ENCODE peak calls at places on chromosomes 6 and 20, in ten cellular contexts. T is WTC11; Q is activated T-helper 1 cell treated with anti-CD3 and anti-CD28 coated beads, Interleukin-12 subunit alpha, Interleukin-12 subunit beta, Interleukin-2, Interleukin-4 antibody, amounts not matched to agents 30 ng/mL and 10 ng/mL and 1 ng/mL, durations not matched to agents 14 hours and 24 hours and 36 hours; G is hepatocyte; W is heart right ventricle; N is T-helper 9 cell; S is A172; X is left kidney; I is NCI-H2171 treated with DMSO at 0.1 percent for 48 hours; K is mesendoderm. H is an unnamed sample.

GRCh38 chr6:53159558-53159957 is 10.9 kb upstream of the GCM1 start:
- DNase-seq in T (no peak), Q (no peak), G (no peak), W (no peak), N (no peak), S (peak), X (no peak), I (peak), K (peak), H (no peak)

GRCh38 chr6:35602133-35602946 is 86.4 kb downstream of the FKBP5 start:
- DNase-seq in T (no peak), Q (no peak), G (peak), W (no peak), N (no peak), S (no peak), X (no peak), I (no peak), K (peak), H (no peak)

GRCh38 chr6:122049341-122049740 is 350.1 kb upstream of the HSF2 start:
- DNase-seq in T (peak), Q (no peak), G (no peak), W (peak), N (no peak), S (no peak), X (peak), I (no peak), K (no peak), H (no peak)

GRCh38 chr20:46978871-46979536 is 84.4 kb downstream of the EYA2 start:
- DNase-seq in T (no peak), Q (no peak), G (no peak), W (no peak), N (no peak), S (no peak), X (peak), I (peak), K (no peak), H (no peak)

GRCh38 chr6:105449756-105450390 is 47.0 kb upstream of the PREP start:
- DNase-seq in T (no peak), Q (no peak), G (no peak), W (no peak), N (no peak), S (peak), X (no peak), I (no peak), K (peak), H (no peak)

GRCh38 chr6:169287675-169288074 is 34.0 kb upstream of the THBS2 start:
- DNase-seq in T (no peak), Q (no peak), G (no peak), W (no peak), N (no peak), S (no peak), X (no peak), I (no peak), K (peak), H (no peak)

GRCh38 chr6:15327271-15327670 is 81.4 kb downstream of the JARID2 start:
- DNase-seq in T (no peak), Q (peak), G (no peak), W (no peak), N (no peak), S (no peak), X (peak), I (no peak), K (no peak), H (no peak)

GRCh38 chr20:46635514-46636091 is 15.7 kb downstream of the SLC13A3 start:
- DNase-seq in T (no peak), Q (no peak), G (no peak), W (no peak), N (no peak), S (no peak), X (no peak), I (no peak), K (peak), H (no peak)

GRCh38 chr6:35206346-35206745 is 7.4 kb upstream of the SCUBE3 start:
- DNase-seq in T (no peak), Q (no peak), G (no peak), W (no peak), N (no peak), S (no peak), X (no peak), I (no peak), K (no peak), H (no peak)

GRCh38 chr20:14148042-14148441 is 152.7 kb downstream of the MACROD2 start:
- DNase-seq in T (no peak), Q (no peak), G (no peak), W (no peak), N (no peak), S (no peak), X (no peak), I (no peak), K (no peak), H (no peak)

GRCh38 chr6:167763056-167763944 is 63.4 kb upstream of the AFDN start:
- DNase-seq in T (no peak), Q (no peak), G (no peak), W (no peak), N (no peak), S (no peak), X (no peak), I (no peak), K (no peak), H (no peak)

GRCh38 chr6:35073211-35073610 is 67.9 kb downstream of the TCP11 start:
- DNase-seq in T (no peak), Q (no peak), G (no peak), W (no peak), N (no peak), S (no peak), X (no peak), I (no peak), K (no peak), H (no peak)

GRCh38 chr6:46015119-46015968 is at the start of gene CLIC5:
- DNase-seq in T (peak), Q (peak), G (peak), W (peak), N (peak), S (no peak), X (peak), I (no peak), K (peak), H (peak)

GRCh38 chr6:106099235-106099537 is 13.1 kb downstream of the PRDM1 start:
- DNase-seq in T (no peak), Q (no peak), G (no peak), W (no peak), N (no peak), S (no peak), X (no peak), I (no peak), K (no peak), H (no peak)

GRCh38 chr20:36786246-36786645 is 12.7 kb upstream of the DSN1 start:
- DNase-seq in T (no peak), Q (no peak), G (no peak), W (no peak), N (no peak), S (no peak), X (no peak), I (no peak), K (no peak), H (no peak)

GRCh38 chr20:61331542-61331941 is 79.5 kb downstream of the CDH4 start:
- DNase-seq in T (no peak), Q (no peak), G (peak), W (no peak), N (no peak), S (no peak), X (no peak), I (no peak), K (peak), H (no peak)

GRCh38 chr20:8901237-8902025 is 167.5 kb upstream of the PLCB4 start:
- DNase-seq in T (no peak), Q (no peak), G (no peak), W (peak), N (no peak), S (no peak), X (no peak), I (no peak), K (no peak), H (no peak)

GRCh38 chr20:55354700-55355099 is 650.6 kb downstream of the CBLN4 start:
- DNase-seq in T (no peak), Q (no peak), G (no peak), W (no peak), N (no peak), S (no peak), X (peak), I (no peak), K (peak), H (no peak)

GRCh38 chr20:40738976-40739375 is 49.9 kb upstream of the MAFB start:
- DNase-seq in T (no peak), Q (no peak), G (no peak), W (no peak), N (no peak), S (no peak), X (peak), I (no peak), K (no peak), H (no peak)

H was measured in stimulated activated effector memory CD8-positive, alpha-beta T cell treated with anti-CD3 and anti-CD28 coated beads, Interleukin-12 subunit alpha, Interleukin-12 subunit beta, amount 100 ng/mL, for 72 hours.